ENCODE peak calls at places on chromosomes 3 and 15, in eight cellular contexts. One of them, this sample, is unnamed.

GRCh38 chr15:77370580-77370979 is 49.3 kb downstream of the PEAK1 start:
- DNase-seq in lower lobe of right lung: no peak
- DNase-seq in mesothelial cell of epicardium: no peak
- DNase-seq in WTC11: no peak
- DNase-seq in cardiac fibroblast: peak
- DNase-seq in OCI-LY7: no peak
- DNase-seq in testis: no peak
- DNase-seq in heart left ventricle: no peak
- DNase-seq in this sample: no peak

GRCh38 chr3:139533781-139534443 is 5.6 kb downstream of the RBP1 start:
- DNase-seq in lower lobe of right lung: no peak
- DNase-seq in mesothelial cell of epicardium: peak
- DNase-seq in WTC11: no peak
- DNase-seq in cardiac fibroblast: no peak
- DNase-seq in OCI-LY7: no peak
- DNase-seq in testis: peak
- DNase-seq in heart left ventricle: peak
- DNase-seq in this sample: no peak

GRCh38 chr3:170644711-170645110 is 58.8 kb upstream of the SLC7A14 start:
- DNase-seq in lower lobe of right lung: no peak
- DNase-seq in mesothelial cell of epicardium: no peak
- DNase-seq in WTC11: no peak
- DNase-seq in cardiac fibroblast: no peak
- DNase-seq in OCI-LY7: no peak
- DNase-seq in testis: no peak
- DNase-seq in heart left ventricle: no peak
- DNase-seq in this sample: no peak

GRCh38 chr3:197030379-197031314 is 1.0 kb upstream of the MELTF start:
- DNase-seq in lower lobe of right lung: no peak
- DNase-seq in mesothelial cell of epicardium: no peak
- DNase-seq in WTC11: no peak
- DNase-seq in cardiac fibroblast: no peak
- DNase-seq in OCI-LY7: no peak
- DNase-seq in testis: no peak
- DNase-seq in heart left ventricle: no peak
- DNase-seq in this sample: no peak

GRCh38 chr3:192422998-192423349 is 304.4 kb downstream of the FGF12 start:
- DNase-seq in lower lobe of right lung: no peak
- DNase-seq in mesothelial cell of epicardium: no peak
- DNase-seq in WTC11: no peak
- DNase-seq in cardiac fibroblast: peak
- DNase-seq in OCI-LY7: peak
- DNase-seq in testis: no peak
- DNase-seq in heart left ventricle: no peak
- DNase-seq in this sample: no peak

GRCh38 chr3:57530071-57530608 is 14.0 kb downstream of the DNAH12 start:
- DNase-seq in lower lobe of right lung: no peak
- DNase-seq in mesothelial cell of epicardium: no peak
- DNase-seq in WTC11: no peak
- DNase-seq in cardiac fibroblast: peak
- DNase-seq in OCI-LY7: no peak
- DNase-seq in testis: no peak
- DNase-seq in heart left ventricle: no peak
- DNase-seq in this sample: peak

GRCh38 chr15:85583404-85584390 is 203.3 kb downstream of the AKAP13 start:
- DNase-seq in lower lobe of right lung: peak
- DNase-seq in mesothelial cell of epicardium: no peak
- DNase-seq in WTC11: no peak
- DNase-seq in cardiac fibroblast: peak
- DNase-seq in OCI-LY7: peak
- DNase-seq in testis: peak
- DNase-seq in heart left ventricle: peak
- DNase-seq in this sample: peak

GRCh38 chr3:195240171-195240701 is 30.7 kb downstream of the XXYLT1 start:
- DNase-seq in lower lobe of right lung: peak
- DNase-seq in mesothelial cell of epicardium: no peak
- DNase-seq in WTC11: no peak
- DNase-seq in cardiac fibroblast: no peak
- DNase-seq in OCI-LY7: no peak
- DNase-seq in testis: peak
- DNase-seq in heart left ventricle: peak
- DNase-seq in this sample: no peak

GRCh38 chr15:45199136-45199810 is 11.5 kb upstream of the SHF start:
- DNase-seq in lower lobe of right lung: no peak
- DNase-seq in mesothelial cell of epicardium: no peak
- DNase-seq in WTC11: peak
- DNase-seq in cardiac fibroblast: peak
- DNase-seq in OCI-LY7: peak
- DNase-seq in testis: peak
- DNase-seq in heart left ventricle: no peak
- DNase-seq in this sample: no peak

GRCh38 chr3:56988874-56989433 is 71.5 kb upstream of the SPATA12 start:
- DNase-seq in lower lobe of right lung: peak
- DNase-seq in mesothelial cell of epicardium: peak
- DNase-seq in WTC11: peak
- DNase-seq in cardiac fibroblast: peak
- DNase-seq in OCI-LY7: peak
- DNase-seq in testis: peak
- DNase-seq in heart left ventricle: peak
- DNase-seq in this sample: peak

GRCh38 chr15:61671736-61672135 is 388.5 kb downstream of the VPS13C start:
- DNase-seq in lower lobe of right lung: no peak
- DNase-seq in mesothelial cell of epicardium: no peak
- DNase-seq in WTC11: no peak
- DNase-seq in cardiac fibroblast: no peak
- DNase-seq in OCI-LY7: no peak
- DNase-seq in testis: no peak
- DNase-seq in heart left ventricle: peak
- DNase-seq in this sample: no peak

GRCh38 chr3:105349988-105350387 is 16.7 kb upstream of the ALCAM start:
- DNase-seq in lower lobe of right lung: no peak
- DNase-seq in mesothelial cell of epicardium: no peak
- DNase-seq in WTC11: no peak
- DNase-seq in cardiac fibroblast: peak
- DNase-seq in OCI-LY7: no peak
- DNase-seq in testis: no peak
- DNase-seq in heart left ventricle: no peak
- DNase-seq in this sample: no peak

GRCh38 chr15:91338763-91339162 is 238.7 kb downstream of the SV2B start:
- DNase-seq in lower lobe of right lung: no peak
- DNase-seq in mesothelial cell of epicardium: peak
- DNase-seq in WTC11: peak
- DNase-seq in cardiac fibroblast: peak
- DNase-seq in OCI-LY7: no peak
- DNase-seq in testis: no peak
- DNase-seq in heart left ventricle: no peak
- DNase-seq in this sample: peak

GRCh38 chr15:45641374-45641778 is 6.5 kb downstream of the SQOR start:
- DNase-seq in lower lobe of right lung: no peak
- DNase-seq in mesothelial cell of epicardium: no peak
- DNase-seq in WTC11: no peak
- DNase-seq in cardiac fibroblast: peak
- DNase-seq in OCI-LY7: no peak
- DNase-seq in testis: no peak
- DNase-seq in heart left ventricle: no peak
- DNase-seq in this sample: peak

DNA sequence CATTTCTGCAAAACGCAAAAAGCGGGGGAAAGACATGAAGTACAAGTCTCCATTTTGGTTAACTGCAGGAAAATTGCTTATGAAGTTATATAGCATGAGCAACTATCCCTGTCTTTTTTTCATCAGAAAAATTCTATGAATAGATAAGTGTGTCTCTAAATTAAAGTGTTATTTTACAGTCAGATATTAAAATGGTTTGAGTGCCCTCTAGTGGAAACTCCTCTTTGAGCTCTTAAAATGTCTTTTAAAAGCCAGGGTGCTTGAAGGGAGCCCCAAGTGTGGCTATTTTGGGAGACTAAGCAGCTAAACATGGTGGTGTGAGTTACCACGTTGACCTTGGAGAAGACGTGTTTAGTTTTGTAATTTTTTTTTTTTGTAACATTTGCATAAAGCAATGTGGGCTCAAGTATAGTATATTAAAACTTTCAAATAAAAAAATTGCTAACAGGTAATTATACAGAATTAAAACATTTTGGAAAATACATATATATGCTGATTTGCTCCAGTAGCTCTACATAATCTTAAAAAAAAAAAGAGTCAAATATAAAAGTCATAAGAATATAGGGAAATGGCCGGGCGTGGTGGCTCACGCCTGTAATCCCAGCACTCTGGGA is 77.2 kb downstream of the PPP2R3A start:
- DNase-seq in lower lobe of right lung: no peak
- DNase-seq in mesothelial cell of epicardium: no peak
- DNase-seq in WTC11: no peak
- DNase-seq in cardiac fibroblast: peak
- DNase-seq in OCI-LY7: peak
- DNase-seq in testis: no peak
- DNase-seq in heart left ventricle: no peak
- DNase-seq in this sample: peak
- TF ChIP-seq CTCF in lower lobe of right lung: peak
- TF ChIP-seq CTCF in mesothelial cell of epicardium: peak
- TF ChIP-seq CTCF in WTC11: no peak
- TF ChIP-seq CTCF in cardiac fibroblast: peak
- TF ChIP-seq CTCF in OCI-LY7: peak
- TF ChIP-seq CTCF in testis: no peak
- TF ChIP-seq CTCF in heart left ventricle: peak
- TF ChIP-seq CTCF in this sample: peak

GRCh38 chr3:137259709-137260108 is 301.9 kb downstream of the IL20RB start:
- DNase-seq in lower lobe of right lung: no peak
- DNase-seq in mesothelial cell of epicardium: no peak
- DNase-seq in WTC11: peak
- DNase-seq in cardiac fibroblast: no peak
- DNase-seq in OCI-LY7: no peak
- DNase-seq in testis: no peak
- DNase-seq in heart left ventricle: peak
- DNase-seq in this sample: no peak
- TF ChIP-seq CTCF in lower lobe of right lung: no peak
- TF ChIP-seq CTCF in mesothelial cell of epicardium: no peak
- TF ChIP-seq CTCF in WTC11: no peak
- TF ChIP-seq CTCF in cardiac fibroblast: no peak
- TF ChIP-seq CTCF in OCI-LY7: no peak
- TF ChIP-seq CTCF in testis: no peak
- TF ChIP-seq CTCF in heart left ventricle: no peak
- TF ChIP-seq CTCF in this sample: no peak

DNA sequence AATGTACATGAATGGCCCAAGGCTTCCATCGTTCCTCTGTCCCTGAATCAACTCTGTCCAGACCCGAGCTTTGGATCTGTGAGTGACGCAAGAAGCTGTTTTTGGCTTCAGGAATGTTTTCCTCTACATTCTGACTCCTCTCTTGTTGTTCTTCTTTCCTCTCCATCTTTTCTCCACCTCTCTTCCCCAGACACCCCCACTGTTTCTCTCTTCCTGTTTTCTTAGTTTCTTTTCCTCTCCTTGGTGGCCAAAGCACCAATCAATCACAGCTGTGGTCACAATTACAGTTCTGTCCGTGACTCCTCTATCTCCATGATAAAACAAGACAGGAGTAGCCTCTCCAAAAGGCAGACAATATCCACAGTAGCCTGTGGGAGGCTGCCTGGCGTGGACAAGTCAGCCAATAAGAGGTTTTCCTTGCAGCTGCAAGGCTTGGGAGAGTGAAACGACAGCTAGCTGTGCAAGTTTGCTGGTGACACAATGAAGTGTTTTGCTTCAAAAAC is 4.9 kb upstream of the TMEM212 start:
- DNase-seq in lower lobe of right lung: no peak
- DNase-seq in mesothelial cell of epicardium: no peak
- DNase-seq in WTC11: no peak
- DNase-seq in cardiac fibroblast: peak
- DNase-seq in OCI-LY7: no peak
- DNase-seq in testis: peak
- DNase-seq in heart left ventricle: peak
- DNase-seq in this sample: no peak
- TF ChIP-seq CTCF in lower lobe of right lung: peak
- TF ChIP-seq CTCF in mesothelial cell of epicardium: no peak
- TF ChIP-seq CTCF in WTC11: no peak
- TF ChIP-seq CTCF in cardiac fibroblast: peak
- TF ChIP-seq CTCF in OCI-LY7: no peak
- TF ChIP-seq CTCF in testis: no peak
- TF ChIP-seq CTCF in heart left ventricle: peak
- TF ChIP-seq CTCF in this sample: no peak

GRCh38 chr15:63940956-63941620 is 105.2 kb downstream of the DAPK2 start:
- DNase-seq in lower lobe of right lung: no peak
- DNase-seq in mesothelial cell of epicardium: no peak
- DNase-seq in WTC11: no peak
- DNase-seq in cardiac fibroblast: no peak
- DNase-seq in OCI-LY7: no peak
- DNase-seq in testis: no peak
- DNase-seq in heart left ventricle: peak
- DNase-seq in this sample: no peak

GRCh38 chr15:63944681-63944955 is 101.7 kb downstream of the DAPK2 start:
- DNase-seq in lower lobe of right lung: no peak
- DNase-seq in mesothelial cell of epicardium: no peak
- DNase-seq in WTC11: no peak
- DNase-seq in cardiac fibroblast: no peak
- DNase-seq in OCI-LY7: no peak
- DNase-seq in testis: no peak
- DNase-seq in heart left ventricle: no peak
- DNase-seq in this sample: no peak

GRCh38 chr15:63941698-63942465 is 104.4 kb downstream of the DAPK2 start:
- DNase-seq in lower lobe of right lung: no peak
- DNase-seq in mesothelial cell of epicardium: no peak
- DNase-seq in WTC11: no peak
- DNase-seq in cardiac fibroblast: no peak
- DNase-seq in OCI-LY7: no peak
- DNase-seq in testis: no peak
- DNase-seq in heart left ventricle: no peak
- DNase-seq in this sample: no peak

GRCh38 chr15:63943829-63944680 is 102.2 kb downstream of the DAPK2 start:
- DNase-seq in lower lobe of right lung: no peak
- DNase-seq in mesothelial cell of epicardium: no peak
- DNase-seq in WTC11: peak
- DNase-seq in cardiac fibroblast: no peak
- DNase-seq in OCI-LY7: no peak
- DNase-seq in testis: no peak
- DNase-seq in heart left ventricle: no peak
- DNase-seq in this sample: no peak

DNA sequence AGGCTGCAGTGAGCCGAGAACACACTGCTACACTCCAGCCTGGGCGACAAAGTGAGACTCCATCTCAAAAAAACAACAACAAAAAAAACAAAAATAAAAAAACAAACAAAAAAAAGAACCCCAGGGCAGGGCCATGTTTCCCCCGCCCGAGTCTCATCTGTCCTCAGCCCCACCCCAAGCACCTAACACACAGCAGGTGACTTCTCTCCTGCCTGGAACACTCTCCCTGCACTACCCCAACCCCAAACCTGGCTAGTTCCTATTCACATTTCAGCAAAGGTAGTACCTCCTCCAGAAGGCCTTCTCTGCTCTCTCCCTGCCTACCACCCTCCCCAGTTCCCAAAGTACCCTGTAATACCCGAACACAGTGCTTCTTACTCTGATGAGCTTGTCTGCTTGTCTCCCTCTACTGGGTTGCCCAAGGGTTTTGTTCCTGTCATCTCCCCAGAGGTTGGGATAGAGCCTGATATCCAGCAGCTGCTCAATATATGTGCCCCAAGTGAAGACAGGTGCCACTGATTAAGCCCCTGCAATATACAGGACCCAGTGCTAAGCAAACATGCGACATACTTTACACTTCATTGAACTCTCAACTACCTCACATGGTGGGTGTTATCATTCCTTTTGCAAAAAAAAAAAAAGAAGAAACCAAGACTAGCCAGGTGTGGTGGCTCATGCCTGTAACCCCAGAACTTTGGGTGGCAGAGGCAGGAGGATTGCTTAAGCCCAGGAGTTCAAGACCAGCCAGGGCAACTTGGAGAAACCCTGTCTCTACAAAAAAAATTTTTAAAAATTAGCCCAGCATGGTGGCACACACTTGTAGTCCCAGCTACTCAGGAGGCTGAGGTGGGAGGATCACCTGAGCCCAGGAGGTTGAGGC is 103.6 kb downstream of the DAPK2 start:
- DNase-seq in lower lobe of right lung: no peak
- DNase-seq in mesothelial cell of epicardium: no peak
- DNase-seq in WTC11: peak
- DNase-seq in cardiac fibroblast: no peak
- DNase-seq in OCI-LY7: peak
- DNase-seq in testis: no peak
- DNase-seq in heart left ventricle: no peak
- DNase-seq in this sample: no peak
- TF ChIP-seq CTCF in lower lobe of right lung: no peak
- TF ChIP-seq CTCF in mesothelial cell of epicardium: no peak
- TF ChIP-seq CTCF in WTC11: no peak
- TF ChIP-seq CTCF in cardiac fibroblast: no peak
- TF ChIP-seq CTCF in OCI-LY7: no peak
- TF ChIP-seq CTCF in testis: no peak
- TF ChIP-seq CTCF in heart left ventricle: no peak
- TF ChIP-seq CTCF in this sample: no peak